ENCODE peak calls at places on chromosomes 11 and 22, in seven cellular contexts. W, F, N, H, G, B and R are unnamed samples.
A peak's percentile ranks its signal among the peaks of the same experiment; 100 is the strongest.

GRCh38 chr11:27619039-27619438 is 81.2 kb downstream of the BDNF start:
- DNase-seq in B (no peak), F (no peak), N (no peak), H (no peak), G (no peak), W (no peak), R (no peak)

GRCh38 chr11:71458146-71459070 is 5.4 kb downstream of the NADSYN1 start:
- DNase-seq in B (no peak), N (peak; percentile 14), G (no peak), F (no peak), H (no peak), W (no peak), R (no peak)

GRCh38 chr11:111923351-111923788 is 4.7 kb downstream of the C11orf52 start:
- DNase-seq in F (no peak), W (no peak), H (no peak), N (no peak), B (no peak), G (no peak), R (no peak)

GRCh38 chr11:45872513-45873356 is 12.7 kb upstream of the MAPK8IP1 start:
- DNase-seq in W (peak; percentile 39), H (peak; percentile 82), B (no peak), F (peak; percentile 54), G (peak; percentile 92), N (peak; percentile 64), R (no peak)

GRCh38 chr11:132114185-132114584 is 743.8 kb downstream of the NTM start:
- DNase-seq in F (peak; percentile 22), G (peak; percentile 65), W (peak; percentile 46), B (no peak), N (no peak), H (no peak), R (no peak)

GRCh38 chr22:29478326-29479276 is 1.4 kb upstream of the NEFH start:
- DNase-seq in F (no peak), W (no peak), H (no peak), G (peak; percentile 86), N (no peak), B (no peak), R (no peak)

GRCh38 chr11:15035283-15035682 is 38.1 kb upstream of the CALCB start:
- DNase-seq in H (no peak), B (peak; percentile 18), F (no peak), W (no peak), N (no peak), G (peak; percentile 77), R (no peak)

GRCh38 chr11:20327377-20327776 is 36.1 kb upstream of the HTATIP2 start:
- DNase-seq in F (no peak), H (no peak), B (no peak), W (no peak), N (no peak), G (no peak), R (no peak)

GRCh38 chr11:1863352-1864215 is 10.7 kb downstream of the LSP1 start:
- DNase-seq in H (peak; percentile 85), N (peak; percentile 80), G (peak; percentile 94), W (peak; percentile 75), F (peak; percentile 84), B (peak; percentile 58), R (peak; percentile 79)

GRCh38 chr11:79047356-79047755 is 393.5 kb downstream of the TENM4 start:
- DNase-seq in G (no peak), F (no peak), H (no peak), W (no peak), N (no peak), B (no peak), R (no peak)

GRCh38 chr11:104339383-104339831 is 175.5 kb upstream of the PDGFD start:
- DNase-seq in B (no peak), N (no peak), W (no peak), G (no peak), F (no peak), H (no peak), R (no peak)

GRCh38 chr22:37467556-37467955 is 18.6 kb downstream of the MFNG start:
- DNase-seq in N (no peak), W (no peak), F (no peak), H (no peak), B (no peak), G (no peak), R (no peak)

GRCh38 chr22:37462426-37462825 is 23.8 kb downstream of the MFNG start:
- DNase-seq in F (no peak), W (no peak), H (no peak), G (no peak), N (no peak), B (no peak), R (no peak)

GRCh38 chr22:37462983-37463382 is 23.2 kb downstream of the MFNG start:
- DNase-seq in B (no peak), N (peak; percentile 31), F (no peak), H (no peak), W (no peak), G (peak; percentile 77), R (no peak)

GRCh38 chr22:37464181-37464580 is 22.0 kb downstream of the MFNG start:
- DNase-seq in G (no peak), H (no peak), F (no peak), N (no peak), W (no peak), B (no peak), R (peak; percentile 15)

GRCh38 chr22:37465721-37466120 is 20.5 kb downstream of the MFNG start:
- DNase-seq in G (no peak), W (no peak), F (no peak), B (no peak), N (no peak), H (no peak), R (peak; percentile 8)
- H3K36me3 ChIP-seq in G (no peaks in the 10 kb centered on the region), W (peaks cover 11% of the 10 kb centered on the region), F (no peaks in the 10 kb centered on the region), B (peaks cover 6% of the 10 kb centered on the region), N (no peaks in the 10 kb centered on the region), H (no peaks in the 10 kb centered on the region), R (no peaks in the 10 kb centered on the region)

GRCh38 chr11:3737386-3737933 is 59.9 kb downstream of the NUP98 start:
- DNase-seq in B (no peak), G (no peak), F (no peak), W (no peak), H (no peak), N (no peak), R (no peak)
- H3K36me3 ChIP-seq in B (peaks cover 4% of the 10 kb centered on the region), G (peaks cover 6% of the 10 kb centered on the region), F (peaks cover 4% of the 10 kb centered on the region), W (peaks cover 98% of the 10 kb centered on the region), H (peaks cover 53% of the 10 kb centered on the region), N (peaks cover 43% of the 10 kb centered on the region), R (peaks cover 3% of the 10 kb centered on the region)

DNA sequence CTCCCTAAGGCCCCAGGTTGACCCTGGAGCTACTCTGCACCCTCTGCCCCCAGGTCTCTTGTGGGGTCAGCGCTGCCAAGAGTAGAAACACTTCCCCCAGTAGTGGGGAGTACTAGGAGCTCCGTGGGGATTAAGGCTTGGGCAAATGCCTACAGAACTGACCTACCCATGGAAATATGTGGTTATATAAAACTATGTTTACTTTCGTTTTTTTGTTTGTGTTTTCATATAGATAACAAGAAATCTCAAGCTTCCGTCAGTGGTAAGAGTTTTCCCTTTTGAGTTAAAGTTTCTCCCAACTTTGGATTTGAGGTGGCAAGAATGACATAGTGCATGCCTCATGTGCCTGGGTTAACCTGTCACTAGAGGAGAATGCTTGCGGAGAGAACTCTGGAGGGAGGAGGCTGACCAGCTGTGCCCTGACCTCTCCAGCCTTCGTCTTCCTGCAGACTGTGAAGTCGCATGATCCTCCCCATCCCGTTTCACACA is 45.5 kb downstream of the MED15 start:
- DNase-seq in H (peak; percentile 77), N (no peak), W (no peak), G (no peak), F (no peak), B (peak; percentile 44), R (peak; percentile 32)
- H3K36me3 ChIP-seq in H (peaks cover 58% of the 10 kb centered on the region), N (peaks cover 30% of the 10 kb centered on the region), W (peaks cover 61% of the 10 kb centered on the region), G (peaks cover 17% of the 10 kb centered on the region), F (no peaks in the 10 kb centered on the region), B (peaks cover 7% of the 10 kb centered on the region), R (no peaks in the 10 kb centered on the region)

DNA sequence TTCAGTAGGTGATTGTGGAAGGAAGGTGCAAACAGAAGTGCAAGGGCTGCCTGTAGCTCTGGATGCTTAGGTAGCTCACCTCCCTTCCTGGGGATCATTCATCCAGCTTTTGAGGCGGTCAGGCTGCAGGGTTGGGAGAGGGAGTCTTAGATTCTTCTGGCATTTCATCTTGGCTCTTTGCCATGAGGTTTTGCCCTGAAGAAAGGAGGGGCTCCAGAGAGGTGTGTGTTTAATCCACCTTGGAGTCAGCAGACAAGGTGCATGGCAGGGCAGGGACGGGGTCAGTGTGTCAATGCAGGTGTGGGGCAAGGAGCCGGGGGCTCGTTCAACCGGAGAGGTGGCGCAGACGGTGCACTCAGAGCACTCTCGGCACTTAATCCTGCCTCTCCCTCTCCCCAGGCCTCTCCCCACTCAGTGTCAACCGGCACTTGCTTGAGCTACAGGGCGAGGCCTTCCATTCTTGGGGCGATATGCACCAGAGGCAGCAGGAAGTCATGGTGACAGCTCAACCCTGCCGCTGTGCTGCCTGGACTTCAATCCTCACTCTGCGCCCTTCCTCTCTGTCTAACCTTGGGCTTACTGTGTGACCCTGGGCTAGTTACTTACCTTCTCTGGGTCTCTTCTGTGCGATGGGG is 7.2 kb downstream of the ADAMTS15 start:
- DNase-seq in H (no peak), B (peak; percentile 32), N (no peak), F (no peak), W (peak; percentile 49), G (no peak), R (peak; percentile 44)
- H3K36me3 ChIP-seq in H (no peaks in the 10 kb centered on the region), B (no peaks in the 10 kb centered on the region), N (no peaks in the 10 kb centered on the region), F (no peaks in the 10 kb centered on the region), W (peaks cover 3% of the 10 kb centered on the region), G (no peaks in the 10 kb centered on the region), R (no peaks in the 10 kb centered on the region)

GRCh38 chr11:123173040-123173855 is 21.8 kb downstream of the CLMP start:
- DNase-seq in B (no peak), F (no peak), N (peak; percentile 93), H (peak; percentile 87), G (no peak), W (no peak), R (no peak)

GRCh38 chr11:123170929-123171328 is 24.1 kb downstream of the CLMP start:
- DNase-seq in N (no peak), H (no peak), F (no peak), B (no peak), G (no peak), W (no peak), R (no peak)

GRCh38 chr11:123174196-123175183 is 20.6 kb downstream of the CLMP start:
- DNase-seq in W (peak; percentile 39), F (no peak), H (peak; percentile 78), G (peak; percentile 29), B (peak; percentile 32), N (peak; percentile 77), R (peak; percentile 31)

GRCh38 chr11:123176785-123177184 is 18.3 kb downstream of the CLMP start:
- DNase-seq in B (no peak), H (no peak), G (no peak), W (no peak), N (no peak), F (no peak), R (no peak)

GRCh38 chr11:123173856-123174186 is 21.2 kb downstream of the CLMP start:
- DNase-seq in F (no peak), H (no peak), W (no peak), G (no peak), N (no peak), B (no peak), R (no peak)
- H3K36me3 ChIP-seq in F (no peaks in the 10 kb centered on the region), H (no peaks in the 10 kb centered on the region), W (no peaks in the 10 kb centered on the region), G (no peaks in the 10 kb centered on the region), N (peaks cover 3% of the 10 kb centered on the region), B (no peaks in the 10 kb centered on the region), R (no peaks in the 10 kb centered on the region)

DNA sequence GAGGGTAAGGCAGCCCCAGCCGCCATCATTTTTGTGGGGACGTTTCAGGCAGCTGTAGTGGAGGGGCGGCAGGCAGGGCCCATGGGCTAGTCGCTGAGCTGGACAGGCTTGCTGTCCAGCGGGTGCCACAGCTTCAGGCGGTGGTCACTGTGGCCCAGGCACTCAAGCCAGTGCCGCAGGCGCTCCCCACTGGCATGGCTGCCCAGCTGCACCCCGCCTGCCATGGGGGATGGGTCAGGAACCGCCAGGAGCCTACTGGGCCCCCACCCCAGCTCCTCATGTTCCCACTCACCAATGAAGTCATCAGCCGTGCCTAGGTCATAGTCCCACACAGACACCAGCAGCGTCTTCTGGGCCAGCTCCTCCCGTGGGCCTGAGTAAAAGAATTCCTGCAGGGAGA is 6.0 kb downstream of the NDUFV1 start:
- DNase-seq in W (no peak), B (no peak), H (no peak), N (no peak), F (no peak), G (no peak), R (no peak)
- H3K36me3 ChIP-seq in W (peaks cover 52% of the 10 kb centered on the region), B (peaks cover 17% of the 10 kb centered on the region), H (peaks cover 6% of the 10 kb centered on the region), N (peaks cover 10% of the 10 kb centered on the region), F (no peaks in the 10 kb centered on the region), G (peaks cover 16% of the 10 kb centered on the region), R (peaks cover 4% of the 10 kb centered on the region)